ENCODE peak calls at places on chromosomes 6 and 20, in four cellular contexts. H is astrocyte of the cerebellum, F is HTR-8/SVneo, T is EL. V is an unnamed sample.

GRCh38 chr20:20683922-20684321 is 28.5 kb downstream of the RALGAPA2 start:
- DNase-seq in F (no peak), H (no peak), T (no peak), V (no peak)

GRCh38 chr6:138682722-138683521 is 90.6 kb upstream of the CCDC28A start:
- DNase-seq in T (no peak), F (peak; percentile 41), H (no peak), V (peak; percentile 61)

GRCh38 chr6:99588618-99589289 is 17.9 kb upstream of the PRDM13 start:
- DNase-seq in H (peak; percentile 28), F (peak; percentile 45), T (peak; percentile 79), V (peak; percentile 23)

GRCh38 chr6:109783245-109783990 is 92.3 kb downstream of the FIG4 start:
- DNase-seq in H (no peak), F (no peak), T (no peak), V (no peak)

GRCh38 chr20:44805991-44806729 is 4.2 kb downstream of the RIMS4 start:
- DNase-seq in H (no peak), T (peak; percentile 26), F (peak; percentile 86), V (no peak)

GRCh38 chr6:31559958-31560696 is 12.0 kb upstream of the LTA start:
- DNase-seq in T (peak; percentile 96), F (peak; percentile 90), H (no peak), V (no peak)

GRCh38 chr6:114445846-114446245 is 103.0 kb upstream of the HS3ST5 start:
- DNase-seq in H (no peak), T (no peak), F (no peak), V (no peak)

GRCh38 chr20:32995802-32996201 is 8.4 kb downstream of the SUN5 start:
- DNase-seq in F (no peak), T (no peak), H (no peak), V (no peak)

GRCh38 chr20:53901064-53901463 is 169.3 kb downstream of the BCAS1 start:
- DNase-seq in H (no peak), T (peak; percentile 89), F (peak; percentile 70), V (no peak)

GRCh38 chr20:47205577-47206123 is 150.8 kb downstream of the ZMYND8 start:
- DNase-seq in T (peak; percentile 80), F (peak; percentile 97), H (peak; percentile 50), V (peak; percentile 59)

GRCh38 chr20:63148696-63149095 is 67.2 kb downstream of the YTHDF1 start:
- DNase-seq in F (no peak), T (no peak), H (no peak), V (no peak)

GRCh38 chr6:156582509-156582992 is 194.6 kb upstream of the ARID1B start:
- DNase-seq in H (no peak), T (no peak), F (no peak), V (no peak)

GRCh38 chr20:25246182-25246943 is 1.5 kb upstream of the PYGB start:
- DNase-seq in T (no peak), H (no peak), F (no peak), V (no peak)

GRCh38 chr20:46309945-46310344 is 1.6 kb upstream of the CDH22 start:
- DNase-seq in F (no peak), H (no peak), T (no peak), V (no peak)

GRCh38 chr20:41483553-41483930 is 116.9 kb upstream of the EMILIN3 start:
- DNase-seq in T (peak; percentile 77), H (no peak), F (peak; percentile 62), V (no peak)

GRCh38 chr20:2332711-2333110 is 36.9 kb downstream of the TGM3 start:
- DNase-seq in T (no peak), H (no peak), F (no peak), V (no peak)

GRCh38 chr20:60138263-60139127 is 180.3 kb downstream of the CDH26 start:
- DNase-seq in H (peak; percentile 5), F (peak; percentile 89), T (no peak), V (no peak)

GRCh38 chr6:160130729-160131484 is 9.3 kb downstream of the SLC22A1 start:
- DNase-seq in T (no peak), H (no peak), F (no peak), V (no peak)

GRCh38 chr20:35731469-35731788 is 10.6 kb downstream of the RBM39 start:
- DNase-seq in F (no peak), H (no peak), T (no peak), V (no peak)

GRCh38 chr6:75526502-75527127 is 33.0 kb upstream of the FILIP1 start:
- DNase-seq in H (peak; percentile 71), T (peak; percentile 76), F (peak; percentile 21), V (peak; percentile 34)